ENCODE peak calls at places on chromosomes 11 and 22, in four cellular contexts. One of them, this sample, is unnamed.

GRCh38 chr11:122755409-122755808 is 82.9 kb upstream of the CRTAM start:
- DNase-seq in HepG2: no peak
- DNase-seq in GM12878: no peak
- DNase-seq in K562: peak
- DNase-seq in this sample: no peak

GRCh38 chr22:36853407-36854099 is 7.3 kb upstream of the NCF4 start:
- DNase-seq in HepG2: peak
- DNase-seq in GM12878: no peak
- DNase-seq in K562: peak
- DNase-seq in this sample: peak

GRCh38 chr11:56967726-56968125 is 21.0 kb upstream of the OR5AK2 start:
- DNase-seq in HepG2: no peak
- DNase-seq in GM12878: no peak
- DNase-seq in K562: no peak
- DNase-seq in this sample: no peak

GRCh38 chr11:120057595-120058581 is 80.0 kb downstream of the TRIM29 start:
- DNase-seq in HepG2: peak
- DNase-seq in GM12878: no peak
- DNase-seq in K562: no peak
- DNase-seq in this sample: peak

GRCh38 chr11:11813288-11813962 is 28.3 kb upstream of the USP47 start:
- DNase-seq in HepG2: peak
- DNase-seq in GM12878: no peak
- DNase-seq in K562: no peak
- DNase-seq in this sample: no peak

GRCh38 chr22:49006207-49007012 is 821.3 kb downstream of the BRD1 start:
- DNase-seq in HepG2: no peak
- DNase-seq in GM12878: no peak
- DNase-seq in K562: no peak
- DNase-seq in this sample: peak

GRCh38 chr11:75041263-75041662 is 52.5 kb downstream of the NEU3 start:
- DNase-seq in HepG2: no peak
- DNase-seq in GM12878: no peak
- DNase-seq in K562: no peak
- DNase-seq in this sample: no peak

GRCh38 chr22:24824250-24824649 is 18.2 kb downstream of the SGSM1 start:
- DNase-seq in HepG2: no peak
- DNase-seq in GM12878: no peak
- DNase-seq in K562: no peak
- DNase-seq in this sample: no peak

GRCh38 chr11:3214420-3214699 is 4.3 kb downstream of the MRGPRG start:
- DNase-seq in HepG2: no peak
- DNase-seq in GM12878: no peak
- DNase-seq in K562: no peak
- DNase-seq in this sample: no peak

GRCh38 chr22:22812031-22812905 is 75.3 kb upstream of the IGLL5 start:
- DNase-seq in HepG2: no peak
- DNase-seq in GM12878: no peak
- DNase-seq in K562: no peak
- DNase-seq in this sample: no peak

GRCh38 chr11:64058494-64058893 is 22.8 kb downstream of the FLRT1 start:
- DNase-seq in HepG2: no peak
- DNase-seq in GM12878: no peak
- DNase-seq in K562: peak
- DNase-seq in this sample: no peak

GRCh38 chr22:47474895-47475294 is 712.4 kb downstream of the TBC1D22A start:
- DNase-seq in HepG2: no peak
- DNase-seq in GM12878: no peak
- DNase-seq in K562: no peak
- DNase-seq in this sample: no peak

GRCh38 chr11:121889168-121889567 is 226.8 kb downstream of the BLID start:
- DNase-seq in HepG2: no peak
- DNase-seq in GM12878: no peak
- DNase-seq in K562: no peak
- DNase-seq in this sample: no peak

GRCh38 chr11:132026746-132027145 is 656.3 kb downstream of the NTM start:
- DNase-seq in HepG2: no peak
- DNase-seq in GM12878: no peak
- DNase-seq in K562: no peak
- DNase-seq in this sample: no peak

GRCh38 chr11:64725601-64726139 is 2.7 kb upstream of the NRXN2 start:
- DNase-seq in HepG2: no peak
- DNase-seq in GM12878: no peak
- DNase-seq in K562: no peak
- DNase-seq in this sample: no peak

GRCh38 chr11:84686726-84687125 is 940.4 kb downstream of the DLG2 start:
- DNase-seq in HepG2: no peak
- DNase-seq in GM12878: no peak
- DNase-seq in K562: no peak
- DNase-seq in this sample: no peak

DNA sequence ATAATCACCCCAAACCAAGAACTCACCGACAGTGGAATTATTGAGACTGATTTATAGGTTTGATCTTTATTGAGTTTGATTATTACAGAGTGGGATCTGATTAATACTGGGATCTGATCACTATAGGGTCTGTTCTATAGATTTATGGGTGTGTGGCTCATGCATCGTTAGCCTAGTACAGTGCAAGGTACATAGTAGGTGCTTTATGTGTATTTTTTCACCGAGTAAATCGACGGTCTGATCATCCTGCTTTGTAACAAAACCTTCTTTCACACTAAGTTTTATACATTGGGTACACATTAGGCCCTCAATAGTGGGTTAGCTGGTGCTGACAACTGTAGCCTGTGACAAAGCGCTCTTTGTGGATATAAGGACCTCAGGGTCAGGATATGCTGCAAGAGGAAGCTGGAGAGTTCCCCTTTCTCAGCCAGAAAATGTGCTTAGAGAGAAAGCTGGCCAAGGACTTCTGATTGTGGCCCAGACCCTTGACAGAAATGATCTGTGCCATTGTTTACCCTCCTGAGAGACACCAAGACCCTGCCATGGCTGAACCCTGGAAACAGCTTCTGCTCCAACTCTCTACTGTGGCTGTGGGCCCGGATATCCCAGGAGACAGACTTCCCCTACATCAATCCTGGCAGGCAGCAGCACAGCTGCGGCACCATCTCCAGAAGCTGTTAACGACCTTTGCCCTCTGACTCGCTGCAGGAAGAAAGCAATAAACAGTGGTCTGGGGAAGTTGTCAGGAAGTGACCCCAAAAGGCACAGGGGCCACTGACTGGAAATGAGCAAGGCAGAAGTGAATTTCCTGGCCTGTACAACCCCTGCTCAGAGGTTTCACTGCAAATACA is 16.1 kb upstream of the TPP1 start:
- DNase-seq in HepG2: peak
- DNase-seq in GM12878: no peak
- DNase-seq in K562: no peak
- DNase-seq in this sample: no peak
- TF ChIP-seq EP300 in HepG2: no peak
- TF ChIP-seq EP300 in GM12878: no peak
- TF ChIP-seq EP300 in K562: peak
- TF ChIP-seq EP300 in this sample: no peak

GRCh38 chr11:59247535-59248227 is 35.0 kb upstream of the MPEG1 start:
- DNase-seq in HepG2: no peak
- DNase-seq in GM12878: no peak
- DNase-seq in K562: no peak
- DNase-seq in this sample: no peak
- TF ChIP-seq SP1 in HepG2: no peak
- TF ChIP-seq SP1 in GM12878: no peak
- TF ChIP-seq SP1 in K562: no peak
- TF ChIP-seq SP1 in this sample: no peak

GRCh38 chr11:118988280-118988679 is 9.7 kb upstream of the CENATAC start:
- DNase-seq in HepG2: no peak
- DNase-seq in GM12878: no peak
- DNase-seq in K562: no peak
- DNase-seq in this sample: no peak
- TF ChIP-seq EP300 in HepG2: no peak
- TF ChIP-seq EP300 in GM12878: no peak
- TF ChIP-seq EP300 in K562: no peak
- TF ChIP-seq EP300 in this sample: no peak

DNA sequence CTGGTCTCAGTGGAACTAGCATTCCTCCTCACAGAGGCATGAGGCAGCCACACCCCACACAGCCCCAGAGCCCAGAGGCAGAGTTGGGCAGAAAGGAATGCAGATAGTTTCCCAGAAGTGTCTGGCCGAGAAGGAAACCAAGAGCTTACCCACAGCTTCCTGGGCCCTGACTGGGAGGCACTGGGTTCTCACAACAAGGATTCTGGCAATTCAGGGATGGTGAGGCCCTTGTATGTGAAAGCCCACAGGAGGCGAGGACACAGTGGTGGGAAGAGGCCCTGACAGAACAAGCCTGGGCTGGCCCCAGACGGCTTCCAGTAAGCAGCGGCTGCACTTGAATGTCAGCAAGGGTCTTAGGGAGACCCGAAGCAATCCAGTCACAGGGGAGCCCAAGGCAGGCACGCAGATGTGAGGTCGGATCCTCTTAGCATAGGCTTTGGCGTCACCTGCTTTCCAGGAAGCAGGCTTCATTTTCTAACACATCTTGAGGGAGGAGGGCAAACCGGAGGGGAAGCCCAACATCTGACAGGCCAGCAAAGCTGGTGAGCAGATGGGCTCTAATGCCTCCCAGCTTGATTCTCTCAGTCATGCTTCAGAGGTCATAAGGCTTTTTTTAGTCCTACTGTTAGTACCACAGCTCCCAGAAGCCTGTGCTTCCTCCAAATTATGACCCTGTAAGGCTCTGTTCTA is 78.3 kb upstream of the AKIP1 start:
- DNase-seq in HepG2: no peak
- DNase-seq in GM12878: peak
- DNase-seq in K562: no peak
- DNase-seq in this sample: no peak
- TF ChIP-seq SP1 in HepG2: no peak
- TF ChIP-seq SP1 in GM12878: peak
- TF ChIP-seq SP1 in K562: no peak
- TF ChIP-seq SP1 in this sample: no peak

GRCh38 chr11:6612008-6612815 is at the start of gene TAF10:
- DNase-seq in HepG2: peak
- DNase-seq in GM12878: peak
- DNase-seq in K562: peak
- DNase-seq in this sample: no peak
- TF ChIP-seq EP300 in HepG2: no peak
- TF ChIP-seq EP300 in GM12878: no peak
- TF ChIP-seq EP300 in K562: peak
- TF ChIP-seq EP300 in this sample: no peak

DNA sequence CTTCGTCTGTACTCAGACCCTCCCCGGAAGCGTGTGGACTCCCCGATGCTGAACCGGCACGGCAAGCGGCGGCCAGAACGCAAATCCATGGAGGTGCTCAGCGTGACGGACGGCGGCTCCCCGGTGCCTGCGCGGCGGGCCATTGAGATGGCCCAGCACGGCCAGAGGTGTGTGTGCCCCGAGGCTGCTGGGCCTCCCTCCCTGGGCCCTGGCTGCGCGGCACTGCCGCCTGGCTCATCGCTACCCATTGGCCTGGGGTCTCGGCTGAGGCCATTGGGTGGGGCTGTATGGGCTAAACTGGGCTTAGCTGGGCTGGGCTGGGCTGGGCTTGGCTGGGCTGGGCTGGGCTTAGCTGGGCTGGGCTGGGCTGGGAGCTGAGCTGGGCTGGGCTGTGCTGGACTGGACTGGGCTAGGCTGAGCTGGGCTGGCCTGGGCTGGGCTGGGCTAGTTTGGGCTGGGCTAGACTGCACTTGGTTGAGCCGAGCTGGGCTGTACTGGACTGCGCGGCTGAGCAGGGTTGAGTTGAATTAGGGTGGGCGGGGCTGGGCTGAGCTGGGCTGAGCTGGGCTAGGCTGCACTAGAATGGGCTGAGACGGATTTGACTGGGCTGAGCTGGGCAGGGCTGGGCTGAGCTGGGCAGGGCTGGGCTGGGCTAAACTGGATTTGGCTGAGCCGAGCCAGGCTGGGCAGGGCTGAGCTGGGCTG is 40.7 kb downstream of the MOB2 start:
- DNase-seq in HepG2: no peak
- DNase-seq in GM12878: no peak
- DNase-seq in K562: no peak
- DNase-seq in this sample: no peak
- TF ChIP-seq SP1 in HepG2: no peak
- TF ChIP-seq SP1 in GM12878: no peak
- TF ChIP-seq SP1 in K562: no peak
- TF ChIP-seq SP1 in this sample: no peak

GRCh38 chr22:43293661-43294392 is 49.3 kb downstream of the SCUBE1 start:
- DNase-seq in HepG2: peak
- DNase-seq in GM12878: no peak
- DNase-seq in K562: peak
- DNase-seq in this sample: no peak
- TF ChIP-seq EP300 in HepG2: no peak
- TF ChIP-seq EP300 in GM12878: no peak
- TF ChIP-seq EP300 in K562: peak
- TF ChIP-seq EP300 in this sample: no peak

DNA sequence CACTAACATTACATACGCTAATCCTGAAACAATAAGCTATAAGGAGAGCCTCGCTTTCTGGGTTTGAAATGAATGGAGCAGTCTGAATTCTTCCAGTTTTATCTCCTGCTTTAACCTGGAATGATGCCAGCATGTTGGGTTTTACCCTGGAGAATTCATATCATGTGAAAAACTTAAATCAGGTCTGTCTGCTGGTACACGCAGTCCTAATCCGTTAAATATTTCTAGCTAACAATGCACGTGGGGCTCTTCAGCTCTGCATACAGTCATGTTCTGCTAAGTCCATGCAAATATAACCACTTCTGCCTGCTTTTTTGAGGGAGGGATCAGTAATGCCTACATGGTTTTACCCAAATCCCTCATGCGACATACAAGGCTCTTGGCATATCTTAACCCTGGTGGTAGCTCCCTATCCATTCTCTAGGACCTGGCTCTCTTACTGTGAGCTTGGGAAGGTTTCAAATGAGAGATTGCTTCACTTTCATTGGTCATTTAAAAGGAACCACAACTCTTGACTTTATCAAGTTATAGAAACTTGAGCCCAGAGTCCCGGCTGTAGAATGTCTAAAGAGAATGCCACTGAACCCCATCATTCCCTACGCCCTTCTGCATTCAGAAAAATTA is 92.6 kb downstream of the COMMD9 start:
- DNase-seq in HepG2: no peak
- DNase-seq in GM12878: no peak
- DNase-seq in K562: no peak
- DNase-seq in this sample: no peak
- TF ChIP-seq SP1 in HepG2: no peak
- TF ChIP-seq SP1 in GM12878: no peak
- TF ChIP-seq SP1 in K562: no peak
- TF ChIP-seq SP1 in this sample: no peak